ENCODE peak calls at places on chromosomes 5 and 9, in seven cellular contexts. V, Y, Q, K, W, J and S are unnamed samples.

GRCh38 chr9:17402309-17402708 is 176.6 kb upstream of the SH3GL2 start:
- DNase-seq in V (no peak), K (no peak), W (no peak), Q (no peak), J (no peak), Y (no peak), S (no peak)

GRCh38 chr5:68970617-68971016 is 123.2 kb upstream of the SLC30A5 start:
- DNase-seq in Y (no peak), V (no peak), W (no peak), J (no peak), K (no peak), Q (no peak), S (no peak)

GRCh38 chr9:88303785-88304495 is 84.3 kb upstream of the SPIN1 start:
- DNase-seq in Q (peak; percentile 32), K (no peak), W (no peak), J (no peak), Y (peak; percentile 40), V (no peak), S (no peak)

GRCh38 chr5:78236046-78236445 is 58.5 kb downstream of the AP3B1 start:
- DNase-seq in Q (no peak), Y (no peak), W (no peak), K (no peak), J (no peak), V (no peak), S (no peak)

GRCh38 chr9:21983509-21983908 is 10.7 kb downstream of the CDKN2A start:
- DNase-seq in Q (no peak), K (no peak), V (no peak), Y (no peak), J (no peak), W (no peak), S (no peak)

GRCh38 chr9:36762958-36763357 is 190.3 kb downstream of the MELK start:
- DNase-seq in J (no peak), Q (no peak), W (no peak), K (no peak), V (no peak), Y (no peak), S (no peak)

GRCh38 chr5:168409601-168410458 is 76.4 kb upstream of the RARS1 start:
- DNase-seq in J (no peak), V (no peak), K (no peak), W (peak; percentile 46), Y (no peak), Q (peak; percentile 11), S (no peak)

GRCh38 chr9:110114888-110115259 is 93.1 kb downstream of the C9orf152 start:
- DNase-seq in J (no peak), K (no peak), V (no peak), Y (no peak), Q (no peak), W (no peak), S (no peak)

GRCh38 chr5:90709323-90710148 is 150.9 kb downstream of the ADGRV1 start:
- DNase-seq in J (no peak), V (no peak), Q (peak; percentile 72), W (no peak), K (no peak), Y (no peak), S (no peak)

GRCh38 chr9:113633782-113634596 is 170.5 kb downstream of the RGS3 start:
- DNase-seq in J (no peak), V (no peak), K (peak; percentile 20), Q (no peak), W (no peak), Y (no peak), S (peak; percentile 12)